ENCODE peak calls at places on chromosomes 16 and 17, in nine cellular contexts. One of them, this sample, is unnamed.

GRCh38 chr16:50692999-50693781 is at the start of gene NOD2:
- DNase-seq in mucosa of gallbladder: no peak
- DNase-seq in A172: no peak
- DNase-seq in H9: peak; percentile 53
- DNase-seq in activated CD4-positive, alpha-beta T cell treated with anti-CD3 and anti-CD28 coated beads, Interleukin-2, amount 50 U/mL, for 48 hours: no peak
- DNase-seq in skeletal muscle cell: no peak
- DNase-seq in dorsolateral prefrontal cortex: no peak
- DNase-seq in lung microvascular endothelial cell: peak; percentile 48
- DNase-seq in GM23338: peak; percentile 68
- DNase-seq in this sample: no peak

GRCh38 chr17:59757881-59758385 is 50.5 kb downstream of the VMP1 start:
- DNase-seq in mucosa of gallbladder: no peak
- DNase-seq in A172: no peak
- DNase-seq in H9: no peak
- DNase-seq in activated CD4-positive, alpha-beta T cell treated with anti-CD3 and anti-CD28 coated beads, Interleukin-2, amount 50 U/mL, for 48 hours: no peak
- DNase-seq in skeletal muscle cell: no peak
- DNase-seq in dorsolateral prefrontal cortex: no peak
- DNase-seq in lung microvascular endothelial cell: no peak
- DNase-seq in GM23338: no peak
- DNase-seq in this sample: no peak

GRCh38 chr17:41972571-41973411 is 6.2 kb downstream of the CNP start:
- DNase-seq in mucosa of gallbladder: peak; percentile 45
- DNase-seq in A172: no peak
- DNase-seq in H9: no peak
- DNase-seq in activated CD4-positive, alpha-beta T cell treated with anti-CD3 and anti-CD28 coated beads, Interleukin-2, amount 50 U/mL, for 48 hours: no peak
- DNase-seq in skeletal muscle cell: no peak
- DNase-seq in dorsolateral prefrontal cortex: no peak
- DNase-seq in lung microvascular endothelial cell: peak; percentile 28
- DNase-seq in GM23338: no peak
- DNase-seq in this sample: no peak

GRCh38 chr16:50360033-50360778 is 8.6 kb downstream of the BRD7 start:
- DNase-seq in mucosa of gallbladder: no peak
- DNase-seq in A172: no peak
- DNase-seq in H9: no peak
- DNase-seq in activated CD4-positive, alpha-beta T cell treated with anti-CD3 and anti-CD28 coated beads, Interleukin-2, amount 50 U/mL, for 48 hours: no peak
- DNase-seq in skeletal muscle cell: peak; percentile 51
- DNase-seq in dorsolateral prefrontal cortex: no peak
- DNase-seq in lung microvascular endothelial cell: no peak
- DNase-seq in GM23338: no peak
- DNase-seq in this sample: no peak

GRCh38 chr17:28843810-28844137 is 1.2 kb upstream of the FAM222B start:
- DNase-seq in mucosa of gallbladder: no peak
- DNase-seq in A172: no peak
- DNase-seq in H9: no peak
- DNase-seq in activated CD4-positive, alpha-beta T cell treated with anti-CD3 and anti-CD28 coated beads, Interleukin-2, amount 50 U/mL, for 48 hours: no peak
- DNase-seq in skeletal muscle cell: no peak
- DNase-seq in dorsolateral prefrontal cortex: no peak
- DNase-seq in lung microvascular endothelial cell: no peak
- DNase-seq in GM23338: no peak
- DNase-seq in this sample: no peak

GRCh38 chr17:39116224-39116623 is 35.2 kb downstream of the PLXDC1 start:
- DNase-seq in mucosa of gallbladder: no peak
- DNase-seq in A172: no peak
- DNase-seq in H9: no peak
- DNase-seq in activated CD4-positive, alpha-beta T cell treated with anti-CD3 and anti-CD28 coated beads, Interleukin-2, amount 50 U/mL, for 48 hours: no peak
- DNase-seq in skeletal muscle cell: no peak
- DNase-seq in dorsolateral prefrontal cortex: peak; percentile 77
- DNase-seq in lung microvascular endothelial cell: no peak
- DNase-seq in GM23338: no peak
- DNase-seq in this sample: no peak

GRCh38 chr17:19237389-19238166 is 412 bp downstream of the EPN2 start:
- DNase-seq in mucosa of gallbladder: no peak
- DNase-seq in A172: peak; percentile 19
- DNase-seq in H9: peak; percentile 61
- DNase-seq in activated CD4-positive, alpha-beta T cell treated with anti-CD3 and anti-CD28 coated beads, Interleukin-2, amount 50 U/mL, for 48 hours: peak; percentile 47
- DNase-seq in skeletal muscle cell: no peak
- DNase-seq in dorsolateral prefrontal cortex: no peak
- DNase-seq in lung microvascular endothelial cell: no peak
- DNase-seq in GM23338: peak; percentile 85
- DNase-seq in this sample: peak; percentile 47

GRCh38 chr16:20868890-20869289 is 31.3 kb downstream of the DCUN1D3 start:
- DNase-seq in mucosa of gallbladder: peak; percentile 88
- DNase-seq in A172: peak; percentile 60
- DNase-seq in H9: no peak
- DNase-seq in activated CD4-positive, alpha-beta T cell treated with anti-CD3 and anti-CD28 coated beads, Interleukin-2, amount 50 U/mL, for 48 hours: no peak
- DNase-seq in skeletal muscle cell: no peak
- DNase-seq in dorsolateral prefrontal cortex: peak; percentile 67
- DNase-seq in lung microvascular endothelial cell: peak; percentile 70
- DNase-seq in GM23338: no peak
- DNase-seq in this sample: peak; percentile 80

GRCh38 chr16:84822990-84823389 is 3.2 kb downstream of the CRISPLD2 start:
- DNase-seq in mucosa of gallbladder: no peak
- DNase-seq in A172: no peak
- DNase-seq in H9: no peak
- DNase-seq in activated CD4-positive, alpha-beta T cell treated with anti-CD3 and anti-CD28 coated beads, Interleukin-2, amount 50 U/mL, for 48 hours: no peak
- DNase-seq in skeletal muscle cell: no peak
- DNase-seq in dorsolateral prefrontal cortex: no peak
- DNase-seq in lung microvascular endothelial cell: no peak
- DNase-seq in GM23338: no peak
- DNase-seq in this sample: no peak

GRCh38 chr17:2282297-2282873 is 21.2 kb downstream of the SMG6 start:
- DNase-seq in mucosa of gallbladder: no peak
- DNase-seq in A172: peak; percentile 69
- DNase-seq in H9: peak; percentile 37
- DNase-seq in activated CD4-positive, alpha-beta T cell treated with anti-CD3 and anti-CD28 coated beads, Interleukin-2, amount 50 U/mL, for 48 hours: no peak
- DNase-seq in skeletal muscle cell: peak; percentile 91
- DNase-seq in dorsolateral prefrontal cortex: no peak
- DNase-seq in lung microvascular endothelial cell: peak; percentile 76
- DNase-seq in GM23338: peak; percentile 84
- DNase-seq in this sample: no peak

This sample was measured in colonic mucosa.